ENCODE peak calls at places on chromosome 11, in six cellular contexts. X, W, U, B, O and C are unnamed samples.

GRCh38 chr11:68145120-68145866 is 24.1 kb upstream of the CHKA start:
- DNase-seq in X (no peak), W (no peak), U (no peak), B (no peak), O (no peak), C (peak; percentile 88)

GRCh38 chr11:34366522-34366921 is 8.7 kb upstream of the ABTB2 start:
- DNase-seq in X (no peak), W (no peak), U (peak; percentile 60), B (no peak), O (no peak), C (peak; percentile 60)

GRCh38 chr11:65538232-65538914 is 13.5 kb downstream of the SCYL1 start:
- DNase-seq in X (no peak), W (peak; percentile 72), U (no peak), B (no peak), O (no peak), C (no peak)

GRCh38 chr11:130129922-130130321 is 29.7 kb upstream of the ST14 start:
- DNase-seq in X (no peak), W (no peak), U (no peak), B (no peak), O (no peak), C (no peak)

GRCh38 chr11:93032580-93032979 is 63.1 kb downstream of the MTNR1B start:
- DNase-seq in X (peak; percentile 31), W (no peak), U (no peak), B (peak; percentile 30), O (no peak), C (no peak)

GRCh38 chr11:7639643-7640025 is 33.7 kb downstream of the CYB5R2 start:
- DNase-seq in X (no peak), W (no peak), U (no peak), B (no peak), O (peak; percentile 88), C (peak; percentile 60)

GRCh38 chr11:122418032-122418431 is 237.5 kb upstream of the UBASH3B start:
- DNase-seq in X (no peak), W (no peak), U (no peak), B (no peak), O (no peak), C (no peak)

GRCh38 chr11:69972351-69972802 is 105.7 kb upstream of the ANO1 start:
- DNase-seq in X (no peak), W (no peak), U (peak; percentile 78), B (no peak), O (peak; percentile 68), C (no peak)

GRCh38 chr11:86996953-86997570 is 40.7 kb upstream of the TMEM135 start:
- DNase-seq in X (no peak), W (no peak), U (no peak), B (no peak), O (no peak), C (no peak)

GRCh38 chr11:134742956-134743808 is 331.1 kb upstream of the B3GAT1 start:
- DNase-seq in X (no peak), W (no peak), U (no peak), B (no peak), O (no peak), C (no peak)

GRCh38 chr11:66728760-66729385 is at the start of gene SPTBN2:
- DNase-seq in X (peak; percentile 9), W (no peak), U (no peak), B (no peak), O (no peak), C (no peak)

GRCh38 chr11:118620529-118621070 is 13.2 kb downstream of the PHLDB1 start:
- DNase-seq in X (no peak), W (no peak), U (no peak), B (no peak), O (no peak), C (no peak)

GRCh38 chr11:61472282-61472681 is 36.3 kb upstream of the LRRC10B start:
- DNase-seq in X (peak; percentile 45), W (no peak), U (no peak), B (peak; percentile 10), O (peak; percentile 34), C (peak; percentile 39)

GRCh38 chr11:93049740-93050139 is 80.3 kb downstream of the MTNR1B start:
- DNase-seq in X (no peak), W (no peak), U (no peak), B (no peak), O (no peak), C (no peak)

GRCh38 chr11:65767406-65767805 is 13.4 kb downstream of the AP5B1 start:
- DNase-seq in X (no peak), W (no peak), U (no peak), B (no peak), O (no peak), C (no peak)

GRCh38 chr11:4044971-4045646 is 49.5 kb upstream of the RRM1 start:
- DNase-seq in X (no peak), W (no peak), U (no peak), B (no peak), O (no peak), C (no peak)

GRCh38 chr11:120339394-120339890 is 3.2 kb downstream of the ARHGEF12 start:
- DNase-seq in X (no peak), W (no peak), U (peak; percentile 60), B (peak; percentile 43), O (peak; percentile 69), C (no peak)

GRCh38 chr11:68936676-68937620 is 33.3 kb downstream of the IGHMBP2 start:
- DNase-seq in X (no peak), W (no peak), U (no peak), B (no peak), O (no peak), C (no peak)

GRCh38 chr11:16114978-16115871 is 241.1 kb downstream of the SOX6 start:
- DNase-seq in X (no peak), W (no peak), U (no peak), B (no peak), O (no peak), C (no peak)

GRCh38 chr11:1523779-1524178 is 37.2 kb upstream of the MOB2 start:
- DNase-seq in X (no peak), W (no peak), U (no peak), B (no peak), O (no peak), C (no peak)

GRCh38 chr11:46642627-46643335 is 25.4 kb downstream of the ATG13 start:
- DNase-seq in X (no peak), W (no peak), U (no peak), B (no peak), O (no peak), C (no peak)

GRCh38 chr11:73981051-73981805 is 1.4 kb downstream of the UCP2 start:
- DNase-seq in X (no peak), W (no peak), U (peak; percentile 31), B (no peak), O (no peak), C (no peak)

GRCh38 chr11:95767498-95767897 is 22.1 kb downstream of the FAM76B start:
- DNase-seq in X (peak; percentile 8), W (no peak), U (no peak), B (peak; percentile 79), O (no peak), C (no peak)

GRCh38 chr11:35875063-35875462 is 68.8 kb upstream of the LDLRAD3 start:
- DNase-seq in X (no peak), W (no peak), U (no peak), B (no peak), O (no peak), C (no peak)

GRCh38 chr11:124123587-124123986 is 8.3 kb downstream of the VWA5A start:
- DNase-seq in X (no peak), W (no peak), U (no peak), B (no peak), O (no peak), C (no peak)

GRCh38 chr11:131544591-131544990 is 174.2 kb downstream of the NTM start:
- DNase-seq in X (no peak), W (no peak), U (no peak), B (no peak), O (no peak), C (no peak)

GRCh38 chr11:42770444-42771065 is 541.2 kb upstream of the API5 start:
- DNase-seq in X (no peak), W (no peak), U (peak; percentile 41), B (no peak), O (peak; percentile 20), C (peak; percentile 16)

GRCh38 chr11:33645686-33646085 is 54.9 kb downstream of the C11orf91 start:
- DNase-seq in X (no peak), W (no peak), U (no peak), B (no peak), O (no peak), C (no peak)

GRCh38 chr11:128802358-128802981 is 64.6 kb downstream of the KCNJ1 start:
- DNase-seq in X (no peak), W (no peak), U (no peak), B (no peak), O (no peak), C (peak; percentile 28)
- TF ChIP-seq CTCF in X (peak; percentile 51), W (no peak), U (peak; percentile 19), B (peak; percentile 40), O (no peak), C (no peak)

GRCh38 chr11:116073854-116074837 is 569.9 kb upstream of the CADM1 start:
- DNase-seq in X (peak; percentile 65), W (no peak), U (no peak), B (no peak), O (no peak), C (peak; percentile 19)
- H3K4me1 ChIP-seq in X (peaks cover 9% of the 10 kb centered on the region), W (no peaks in the 10 kb centered on the region), U (no peaks in the 10 kb centered on the region), B (no peaks in the 10 kb centered on the region), O (no peaks in the 10 kb centered on the region), C (no peaks in the 10 kb centered on the region)

GRCh38 chr11:72851726-72852125 is 37.5 kb downstream of the ATG16L2 start:
- DNase-seq in X (no peak), W (no peak), U (no peak), B (no peak), O (no peak), C (no peak)

GRCh38 chr11:72850832-72851231 is 36.6 kb downstream of the ATG16L2 start:
- DNase-seq in X (no peak), W (no peak), U (no peak), B (no peak), O (no peak), C (no peak)

GRCh38 chr11:72844356-72844755 is 30.1 kb downstream of the ATG16L2 start:
- DNase-seq in X (peak; percentile 60), W (no peak), U (no peak), B (peak; percentile 89), O (no peak), C (no peak)

DNA sequence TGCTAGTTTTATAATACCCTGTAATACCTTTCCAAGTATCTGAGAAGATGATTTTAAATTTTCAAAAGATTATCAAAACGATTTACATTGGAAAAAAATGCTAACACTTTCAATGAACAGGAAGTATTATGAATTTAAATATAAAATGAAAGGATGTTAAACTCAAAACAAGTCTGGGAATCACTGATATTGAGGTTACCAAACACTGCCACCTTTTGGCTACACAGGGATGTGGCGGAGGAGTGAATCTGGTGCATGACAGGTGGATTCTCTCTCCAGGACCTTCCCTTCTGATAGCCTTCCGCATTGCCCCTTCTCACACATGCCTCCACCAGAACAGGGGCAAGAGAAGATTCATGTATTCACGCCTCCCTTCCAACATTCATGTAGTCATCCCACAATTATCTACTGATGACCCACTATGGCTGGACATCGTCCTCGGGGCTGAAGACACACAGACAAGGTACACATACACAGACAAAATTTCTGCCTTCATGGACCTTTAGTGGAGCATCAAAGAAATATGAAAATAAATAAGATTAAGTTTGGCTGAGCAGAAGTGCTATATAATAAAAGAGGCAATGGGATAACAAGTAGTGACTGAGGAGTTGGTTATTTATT is 34.7 kb downstream of the ATG16L2 start:
- DNase-seq in X (no peak), W (peak; percentile 37), U (peak; percentile 43), B (peak; percentile 60), O (no peak), C (no peak)
- TF ChIP-seq CTCF in X (peak; percentile 71), W (peak; percentile 59), U (peak; percentile 70), B (peak; percentile 62), O (peak; percentile 60), C (peak; percentile 41)

GRCh38 chr11:11537372-11537771 is 84.4 kb downstream of the GALNT18 start:
- DNase-seq in X (no peak), W (no peak), U (no peak), B (no peak), O (no peak), C (no peak)
- H3K4me1 ChIP-seq in X (no peaks in the 10 kb centered on the region), W (peaks cover 19% of the 10 kb centered on the region), U (no peaks in the 10 kb centered on the region), B (peaks cover 6% of the 10 kb centered on the region), O (no peaks in the 10 kb centered on the region), C (peaks cover 13% of the 10 kb centered on the region)